ENCODE peak calls at places on chromosomes 5 and 9, in seven cellular contexts. One of them, this sample, is unnamed. For H3K4me1, the result is how much of the 10 kb centered on the place peaks cover.

GRCh38 chr5:16265141-16265540 is 85.5 kb upstream of the MARCHF11 start:
- DNase-seq in heart left ventricle: no peak
- DNase-seq in hepatocyte: no peak
- DNase-seq in upper lobe of right lung: no peak
- DNase-seq in CD4-positive, alpha-beta memory T cell: no peak
- DNase-seq in tibial artery: no peak
- DNase-seq in mesendoderm: no peak
- DNase-seq in this sample: no peak

GRCh38 chr5:179124329-179124852 is 64.2 kb downstream of the ZNF354C start:
- DNase-seq in mesendoderm: no peak
- DNase-seq in upper lobe of right lung: no peak
- DNase-seq in heart left ventricle: no peak
- DNase-seq in hepatocyte: no peak
- DNase-seq in tibial artery: no peak
- DNase-seq in CD4-positive, alpha-beta memory T cell: no peak
- DNase-seq in this sample: no peak

GRCh38 chr5:17432571-17432970 is 65.5 kb upstream of the TAF11L2 start:
- DNase-seq in CD4-positive, alpha-beta memory T cell: no peak
- DNase-seq in upper lobe of right lung: no peak
- DNase-seq in mesendoderm: no peak
- DNase-seq in heart left ventricle: no peak
- DNase-seq in tibial artery: no peak
- DNase-seq in hepatocyte: no peak
- DNase-seq in this sample: no peak

GRCh38 chr5:756865-757345 is 27.6 kb downstream of the ZDHHC11B start:
- DNase-seq in hepatocyte: peak
- DNase-seq in upper lobe of right lung: peak
- DNase-seq in CD4-positive, alpha-beta memory T cell: peak
- DNase-seq in mesendoderm: peak
- DNase-seq in tibial artery: no peak
- DNase-seq in heart left ventricle: peak
- DNase-seq in this sample: peak

GRCh38 chr5:2677689-2678088 is 73.8 kb downstream of the IRX2 start:
- DNase-seq in mesendoderm: no peak
- DNase-seq in hepatocyte: no peak
- DNase-seq in tibial artery: no peak
- DNase-seq in CD4-positive, alpha-beta memory T cell: no peak
- DNase-seq in upper lobe of right lung: no peak
- DNase-seq in heart left ventricle: no peak
- DNase-seq in this sample: no peak

GRCh38 chr5:116178925-116179324 is 94.1 kb downstream of the COMMD10 start:
- DNase-seq in hepatocyte: no peak
- DNase-seq in CD4-positive, alpha-beta memory T cell: no peak
- DNase-seq in mesendoderm: no peak
- DNase-seq in upper lobe of right lung: no peak
- DNase-seq in heart left ventricle: no peak
- DNase-seq in tibial artery: no peak
- DNase-seq in this sample: no peak

GRCh38 chr5:64505769-64506566 is at the start of gene RGS7BP:
- DNase-seq in CD4-positive, alpha-beta memory T cell: no peak
- DNase-seq in mesendoderm: peak
- DNase-seq in tibial artery: no peak
- DNase-seq in heart left ventricle: peak
- DNase-seq in hepatocyte: peak
- DNase-seq in upper lobe of right lung: peak
- DNase-seq in this sample: peak

GRCh38 chr5:176601901-176602300 is 8.1 kb downstream of the GPRIN1 start:
- DNase-seq in hepatocyte: no peak
- DNase-seq in upper lobe of right lung: no peak
- DNase-seq in CD4-positive, alpha-beta memory T cell: no peak
- DNase-seq in heart left ventricle: no peak
- DNase-seq in tibial artery: no peak
- DNase-seq in mesendoderm: no peak
- DNase-seq in this sample: no peak

GRCh38 chr9:127972316-127972871 is 8.4 kb downstream of the EEIG1 start:
- DNase-seq in tibial artery: no peak
- DNase-seq in CD4-positive, alpha-beta memory T cell: no peak
- DNase-seq in mesendoderm: no peak
- DNase-seq in upper lobe of right lung: no peak
- DNase-seq in heart left ventricle: peak
- DNase-seq in hepatocyte: peak
- DNase-seq in this sample: no peak
- H3K4me1 ChIP-seq in tibial artery: half or more
- H3K4me1 ChIP-seq in CD4-positive, alpha-beta memory T cell: half or more
- H3K4me1 ChIP-seq in mesendoderm: under half
- H3K4me1 ChIP-seq in upper lobe of right lung: half or more
- H3K4me1 ChIP-seq in heart left ventricle: half or more
- H3K4me1 ChIP-seq in hepatocyte: half or more
- H3K4me1 ChIP-seq in this sample: under half

GRCh38 chr9:82104252-82104651 is 115.7 kb downstream of the SPATA31D1 start:
- DNase-seq in heart left ventricle: no peak
- DNase-seq in tibial artery: no peak
- DNase-seq in CD4-positive, alpha-beta memory T cell: no peak
- DNase-seq in upper lobe of right lung: no peak
- DNase-seq in mesendoderm: no peak
- DNase-seq in hepatocyte: no peak
- DNase-seq in this sample: no peak

GRCh38 chr9:82106536-82106935 is 118.0 kb downstream of the SPATA31D1 start:
- DNase-seq in hepatocyte: no peak
- DNase-seq in upper lobe of right lung: no peak
- DNase-seq in heart left ventricle: no peak
- DNase-seq in mesendoderm: no peak
- DNase-seq in tibial artery: no peak
- DNase-seq in CD4-positive, alpha-beta memory T cell: no peak
- DNase-seq in this sample: no peak

GRCh38 chr9:82105729-82106128 is 117.2 kb downstream of the SPATA31D1 start:
- DNase-seq in tibial artery: no peak
- DNase-seq in heart left ventricle: no peak
- DNase-seq in hepatocyte: peak
- DNase-seq in mesendoderm: peak
- DNase-seq in CD4-positive, alpha-beta memory T cell: no peak
- DNase-seq in upper lobe of right lung: no peak
- DNase-seq in this sample: no peak

GRCh38 chr9:82101475-82101874 is 112.9 kb downstream of the SPATA31D1 start:
- DNase-seq in upper lobe of right lung: no peak
- DNase-seq in heart left ventricle: no peak
- DNase-seq in CD4-positive, alpha-beta memory T cell: no peak
- DNase-seq in hepatocyte: no peak
- DNase-seq in mesendoderm: peak
- DNase-seq in tibial artery: no peak
- DNase-seq in this sample: no peak
- H3K4me1 ChIP-seq in upper lobe of right lung: under half
- H3K4me1 ChIP-seq in heart left ventricle: under half
- H3K4me1 ChIP-seq in CD4-positive, alpha-beta memory T cell: under half
- H3K4me1 ChIP-seq in hepatocyte: under half
- H3K4me1 ChIP-seq in mesendoderm: under half
- H3K4me1 ChIP-seq in tibial artery: under half
- H3K4me1 ChIP-seq in this sample: under half

DNA sequence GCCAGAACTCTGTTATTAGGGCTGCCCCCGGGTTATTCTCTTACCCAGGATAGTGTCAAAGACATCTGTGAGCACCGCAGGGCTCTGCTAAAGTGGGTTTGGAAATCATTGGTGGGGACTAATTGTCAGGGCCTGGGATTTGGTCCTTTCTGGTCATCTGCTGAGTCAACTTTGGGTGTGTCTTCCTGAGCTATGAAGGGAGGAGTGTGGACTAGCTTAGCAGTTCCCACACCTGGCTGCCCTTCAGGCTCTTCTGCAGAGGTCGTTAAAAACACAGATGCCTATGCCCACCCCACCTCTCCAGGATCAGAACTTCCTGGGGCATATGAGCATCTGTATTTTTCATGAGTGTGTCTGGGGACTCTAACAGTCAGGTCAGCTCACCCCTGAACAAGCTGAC is 352.2 kb downstream of the SLIT3 start:
- DNase-seq in upper lobe of right lung: no peak
- DNase-seq in hepatocyte: no peak
- DNase-seq in CD4-positive, alpha-beta memory T cell: no peak
- DNase-seq in tibial artery: no peak
- DNase-seq in heart left ventricle: no peak
- DNase-seq in mesendoderm: no peak
- DNase-seq in this sample: no peak
- H3K4me1 ChIP-seq in upper lobe of right lung: under half
- H3K4me1 ChIP-seq in hepatocyte: under half
- H3K4me1 ChIP-seq in CD4-positive, alpha-beta memory T cell: under half
- H3K4me1 ChIP-seq in tibial artery: under half
- H3K4me1 ChIP-seq in heart left ventricle: under half
- H3K4me1 ChIP-seq in mesendoderm: under half
- H3K4me1 ChIP-seq in this sample: under half

GRCh38 chr5:7756453-7756852 is 94.5 kb downstream of the CFAP90 start:
- DNase-seq in heart left ventricle: no peak
- DNase-seq in tibial artery: no peak
- DNase-seq in mesendoderm: no peak
- DNase-seq in hepatocyte: no peak
- DNase-seq in CD4-positive, alpha-beta memory T cell: no peak
- DNase-seq in upper lobe of right lung: peak
- DNase-seq in this sample: no peak
- H3K4me1 ChIP-seq in heart left ventricle: under half
- H3K4me1 ChIP-seq in tibial artery: under half
- H3K4me1 ChIP-seq in mesendoderm: under half
- H3K4me1 ChIP-seq in hepatocyte: under half
- H3K4me1 ChIP-seq in CD4-positive, alpha-beta memory T cell: under half
- H3K4me1 ChIP-seq in upper lobe of right lung: under half
- H3K4me1 ChIP-seq in this sample: under half

This sample was measured in neuronal stem cell.